ENCODE peak calls at places on chromosome 20, in six cellular contexts. One of them, this sample, is unnamed.

GRCh38 chr20:63556873-63557478 is 3.0 kb downstream of the FNDC11 start:
- DNase-seq in body of pancreas: no peak
- DNase-seq in psoas muscle: no peak
- DNase-seq in WTC11: no peak
- DNase-seq in GM06990: no peak
- DNase-seq in CD4-positive, alpha-beta T cell: no peak
- DNase-seq in this sample: no peak

GRCh38 chr20:31516651-31517050 is 2.4 kb downstream of the HM13 start:
- DNase-seq in WTC11: no peak
- DNase-seq in psoas muscle: no peak
- DNase-seq in body of pancreas: no peak
- DNase-seq in CD4-positive, alpha-beta T cell: no peak
- DNase-seq in GM06990: no peak
- DNase-seq in this sample: no peak

GRCh38 chr20:6767536-6768227 is at the start of gene BMP2:
- DNase-seq in GM06990: peak; percentile 41
- DNase-seq in psoas muscle: peak; percentile 60
- DNase-seq in CD4-positive, alpha-beta T cell: no peak
- DNase-seq in WTC11: peak; percentile 53
- DNase-seq in body of pancreas: peak; percentile 77
- DNase-seq in this sample: no peak

GRCh38 chr20:4444404-4444803 is 277.3 kb upstream of the PRND start:
- DNase-seq in psoas muscle: no peak
- DNase-seq in WTC11: no peak
- DNase-seq in GM06990: no peak
- DNase-seq in body of pancreas: no peak
- DNase-seq in CD4-positive, alpha-beta T cell: no peak
- DNase-seq in this sample: no peak

GRCh38 chr20:57629976-57630525 is 9.8 kb upstream of the ZBP1 start:
- DNase-seq in GM06990: no peak
- DNase-seq in psoas muscle: no peak
- DNase-seq in WTC11: no peak
- DNase-seq in body of pancreas: no peak
- DNase-seq in CD4-positive, alpha-beta T cell: no peak
- DNase-seq in this sample: no peak

GRCh38 chr20:50980071-50980681 is 21.6 kb downstream of the MOCS3 start:
- DNase-seq in psoas muscle: no peak
- DNase-seq in GM06990: no peak
- DNase-seq in WTC11: no peak
- DNase-seq in CD4-positive, alpha-beta T cell: no peak
- DNase-seq in body of pancreas: no peak
- DNase-seq in this sample: no peak

GRCh38 chr20:62875419-62876355 is 14.1 kb upstream of the TCFL5 start:
- DNase-seq in GM06990: no peak
- DNase-seq in CD4-positive, alpha-beta T cell: no peak
- DNase-seq in psoas muscle: peak; percentile 81
- DNase-seq in body of pancreas: peak; percentile 80
- DNase-seq in WTC11: peak; percentile 83
- DNase-seq in this sample: no peak

GRCh38 chr20:7722564-7722963 is 217.7 kb downstream of the HAO1 start:
- DNase-seq in body of pancreas: no peak
- DNase-seq in psoas muscle: no peak
- DNase-seq in CD4-positive, alpha-beta T cell: no peak
- DNase-seq in GM06990: no peak
- DNase-seq in WTC11: no peak
- DNase-seq in this sample: no peak

GRCh38 chr20:5078399-5078958 is 41.3 kb downstream of the PCNA start:
- DNase-seq in GM06990: peak; percentile 88
- DNase-seq in WTC11: no peak
- DNase-seq in CD4-positive, alpha-beta T cell: peak; percentile 72
- DNase-seq in psoas muscle: peak; percentile 43
- DNase-seq in body of pancreas: peak; percentile 36
- DNase-seq in this sample: peak; percentile 97

GRCh38 chr20:45391559-45391958 is 13.4 kb upstream of the TP53TG5 start:
- DNase-seq in WTC11: no peak
- DNase-seq in GM06990: no peak
- DNase-seq in body of pancreas: no peak
- DNase-seq in CD4-positive, alpha-beta T cell: no peak
- DNase-seq in psoas muscle: no peak
- DNase-seq in this sample: no peak

GRCh38 chr20:45390931-45391330 is 12.8 kb upstream of the TP53TG5 start:
- DNase-seq in WTC11: no peak
- DNase-seq in CD4-positive, alpha-beta T cell: no peak
- DNase-seq in body of pancreas: no peak
- DNase-seq in psoas muscle: no peak
- DNase-seq in GM06990: no peak
- DNase-seq in this sample: no peak

GRCh38 chr20:45395114-45395415 is 13.0 kb upstream of the DBNDD2 start:
- DNase-seq in GM06990: no peak
- DNase-seq in CD4-positive, alpha-beta T cell: no peak
- DNase-seq in WTC11: no peak
- DNase-seq in body of pancreas: no peak
- DNase-seq in psoas muscle: no peak
- DNase-seq in this sample: no peak

GRCh38 chr20:45394221-45395113 is 13.6 kb upstream of the DBNDD2 start:
- DNase-seq in body of pancreas: no peak
- DNase-seq in CD4-positive, alpha-beta T cell: no peak
- DNase-seq in psoas muscle: no peak
- DNase-seq in WTC11: no peak
- DNase-seq in GM06990: no peak
- DNase-seq in this sample: no peak

GRCh38 chr20:45392733-45393132 is 14.6 kb upstream of the TP53TG5 start:
- DNase-seq in body of pancreas: no peak
- DNase-seq in CD4-positive, alpha-beta T cell: no peak
- DNase-seq in WTC11: no peak
- DNase-seq in psoas muscle: no peak
- DNase-seq in GM06990: no peak
- DNase-seq in this sample: no peak
- TF ChIP-seq CTCF in body of pancreas: no peak
- TF ChIP-seq CTCF in CD4-positive, alpha-beta T cell: no peak
- TF ChIP-seq CTCF in WTC11: no peak
- TF ChIP-seq CTCF in psoas muscle: no peak
- TF ChIP-seq CTCF in GM06990: no peak
- TF ChIP-seq CTCF in this sample: no peak

DNA sequence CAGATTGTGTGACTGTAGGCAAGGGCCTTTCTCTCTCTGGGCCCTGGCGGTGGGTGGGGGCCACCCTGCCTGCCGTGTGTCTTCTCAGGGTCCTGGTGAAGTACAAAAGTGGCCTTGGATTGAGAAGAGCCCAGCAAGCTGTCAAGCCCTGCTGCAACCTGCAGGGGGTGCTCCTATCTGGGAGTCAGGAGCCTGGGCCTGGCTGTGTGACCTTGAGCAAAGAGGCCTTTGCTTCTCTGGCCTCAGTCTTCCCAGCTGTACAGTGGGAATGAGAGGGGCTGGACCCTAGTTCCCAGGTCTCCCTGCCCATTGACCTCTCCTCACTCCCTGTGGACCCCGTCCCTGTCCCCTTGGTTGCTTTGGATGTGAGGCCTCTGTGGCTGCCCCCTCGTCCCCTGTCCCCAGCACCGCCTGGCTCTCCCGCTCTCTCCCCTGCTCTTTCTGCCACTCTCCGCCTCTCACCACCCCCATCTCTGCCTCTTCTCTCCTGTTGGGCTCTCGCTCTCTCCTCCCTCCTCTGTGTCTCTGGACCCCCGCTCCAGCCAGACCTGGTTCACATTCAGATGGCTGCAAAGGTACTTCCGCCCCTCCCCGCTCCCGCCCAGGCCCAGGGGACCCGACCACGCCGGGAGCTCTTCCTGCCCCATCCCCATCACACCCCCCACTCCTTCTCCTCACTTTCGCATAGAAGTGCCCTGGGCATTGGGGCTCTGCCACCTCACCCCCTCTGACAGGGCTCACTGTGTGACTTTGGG is 46.7 kb downstream of the SRC start:
- DNase-seq in body of pancreas: no peak
- DNase-seq in psoas muscle: peak; percentile 8
- DNase-seq in WTC11: peak; percentile 50
- DNase-seq in GM06990: no peak
- DNase-seq in CD4-positive, alpha-beta T cell: no peak
- DNase-seq in this sample: no peak
- TF ChIP-seq CTCF in body of pancreas: no peak
- TF ChIP-seq CTCF in psoas muscle: no peak
- TF ChIP-seq CTCF in WTC11: peak; percentile 23
- TF ChIP-seq CTCF in GM06990: peak; percentile 57
- TF ChIP-seq CTCF in CD4-positive, alpha-beta T cell: no peak
- TF ChIP-seq CTCF in this sample: peak; percentile 60

GRCh38 chr20:20439602-20440001 is 71.7 kb downstream of the INSM1 start:
- DNase-seq in psoas muscle: no peak
- DNase-seq in CD4-positive, alpha-beta T cell: no peak
- DNase-seq in WTC11: no peak
- DNase-seq in body of pancreas: no peak
- DNase-seq in GM06990: no peak
- DNase-seq in this sample: no peak

GRCh38 chr20:20432618-20433286 is 64.8 kb downstream of the INSM1 start:
- DNase-seq in CD4-positive, alpha-beta T cell: no peak
- DNase-seq in GM06990: no peak
- DNase-seq in body of pancreas: no peak
- DNase-seq in WTC11: no peak
- DNase-seq in psoas muscle: no peak
- DNase-seq in this sample: no peak

GRCh38 chr20:20437314-20437713 is 69.4 kb downstream of the INSM1 start:
- DNase-seq in body of pancreas: no peak
- DNase-seq in psoas muscle: no peak
- DNase-seq in GM06990: no peak
- DNase-seq in CD4-positive, alpha-beta T cell: no peak
- DNase-seq in WTC11: no peak
- DNase-seq in this sample: no peak

GRCh38 chr20:20436689-20437088 is 68.8 kb downstream of the INSM1 start:
- DNase-seq in GM06990: no peak
- DNase-seq in CD4-positive, alpha-beta T cell: no peak
- DNase-seq in psoas muscle: no peak
- DNase-seq in WTC11: no peak
- DNase-seq in body of pancreas: no peak
- DNase-seq in this sample: no peak

GRCh38 chr20:20435453-20435852 is 67.5 kb downstream of the INSM1 start:
- DNase-seq in body of pancreas: no peak
- DNase-seq in GM06990: no peak
- DNase-seq in WTC11: no peak
- DNase-seq in psoas muscle: no peak
- DNase-seq in CD4-positive, alpha-beta T cell: no peak
- DNase-seq in this sample: no peak
- TF ChIP-seq CTCF in body of pancreas: no peak
- TF ChIP-seq CTCF in GM06990: no peak
- TF ChIP-seq CTCF in WTC11: no peak
- TF ChIP-seq CTCF in psoas muscle: no peak
- TF ChIP-seq CTCF in CD4-positive, alpha-beta T cell: no peak
- TF ChIP-seq CTCF in this sample: peak; percentile 2

DNA sequence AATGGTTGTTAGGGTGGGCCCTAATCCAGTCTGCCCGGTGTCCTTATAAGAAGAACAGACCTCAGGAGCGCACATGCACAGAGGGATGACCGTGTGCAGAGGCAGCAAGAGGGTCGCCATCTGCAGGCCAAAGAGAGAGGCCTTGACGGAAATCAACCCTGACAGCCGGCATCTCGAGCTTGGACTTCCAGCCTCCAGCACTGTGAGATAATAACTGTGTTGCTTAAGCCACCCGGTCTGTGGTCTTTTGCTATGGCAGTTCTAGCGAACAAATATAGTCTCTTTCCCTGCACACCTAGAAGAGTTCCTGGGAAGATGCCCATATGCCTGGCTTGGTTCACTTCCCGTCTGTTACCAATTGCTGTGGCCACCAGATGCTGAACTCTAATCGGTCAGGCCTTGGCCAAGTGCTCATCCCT is 35.3 kb upstream of the PTGIS start:
- DNase-seq in WTC11: peak; percentile 47
- DNase-seq in CD4-positive, alpha-beta T cell: no peak
- DNase-seq in body of pancreas: peak; percentile 37
- DNase-seq in GM06990: no peak
- DNase-seq in psoas muscle: peak; percentile 38
- DNase-seq in this sample: no peak
- TF ChIP-seq CTCF in WTC11: no peak
- TF ChIP-seq CTCF in CD4-positive, alpha-beta T cell: no peak
- TF ChIP-seq CTCF in body of pancreas: peak; percentile 12
- TF ChIP-seq CTCF in GM06990: peak; percentile 25
- TF ChIP-seq CTCF in psoas muscle: peak; percentile 15
- TF ChIP-seq CTCF in this sample: peak; percentile 21

GRCh38 chr20:52425253-52425652 is 233.7 kb upstream of the ZFP64 start:
- DNase-seq in psoas muscle: no peak
- DNase-seq in GM06990: no peak
- DNase-seq in WTC11: no peak
- DNase-seq in CD4-positive, alpha-beta T cell: no peak
- DNase-seq in body of pancreas: no peak
- DNase-seq in this sample: no peak
- TF ChIP-seq CTCF in psoas muscle: no peak
- TF ChIP-seq CTCF in GM06990: no peak
- TF ChIP-seq CTCF in WTC11: no peak
- TF ChIP-seq CTCF in CD4-positive, alpha-beta T cell: no peak
- TF ChIP-seq CTCF in body of pancreas: no peak
- TF ChIP-seq CTCF in this sample: no peak

DNA sequence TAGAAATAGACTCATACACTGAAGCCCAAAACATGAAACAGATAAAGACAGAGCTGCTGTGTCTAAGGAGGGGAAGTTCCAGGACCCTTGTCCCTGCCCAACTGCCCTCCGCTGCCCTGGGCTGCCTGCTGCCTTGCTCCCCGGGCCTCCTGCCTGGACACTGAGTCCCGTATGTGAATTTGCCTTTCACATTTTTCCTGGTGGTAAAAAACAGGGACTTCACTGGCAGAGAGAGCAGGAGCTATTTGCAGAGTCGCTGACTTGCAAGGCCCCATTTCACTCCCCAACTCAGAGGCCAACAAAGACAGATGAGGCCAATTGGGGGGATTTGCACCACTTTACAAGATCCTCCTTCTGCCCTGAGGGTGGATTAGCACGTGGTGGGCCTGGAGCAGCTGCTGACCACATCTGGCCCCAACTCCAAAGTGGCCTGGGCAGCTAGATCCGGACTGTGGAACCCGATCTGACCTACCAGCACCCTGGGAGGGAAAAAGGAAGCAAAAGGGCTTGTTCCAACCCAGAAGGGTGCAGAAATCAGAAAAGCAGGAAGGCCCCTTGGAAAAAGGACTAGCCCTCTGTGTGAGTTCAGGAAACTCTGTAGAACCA is 61.4 kb downstream of the NOL4L start:
- DNase-seq in body of pancreas: no peak
- DNase-seq in psoas muscle: no peak
- DNase-seq in WTC11: no peak
- DNase-seq in CD4-positive, alpha-beta T cell: no peak
- DNase-seq in GM06990: no peak
- DNase-seq in this sample: no peak
- TF ChIP-seq CTCF in body of pancreas: no peak
- TF ChIP-seq CTCF in psoas muscle: no peak
- TF ChIP-seq CTCF in WTC11: no peak
- TF ChIP-seq CTCF in CD4-positive, alpha-beta T cell: no peak
- TF ChIP-seq CTCF in GM06990: no peak
- TF ChIP-seq CTCF in this sample: no peak

DNA sequence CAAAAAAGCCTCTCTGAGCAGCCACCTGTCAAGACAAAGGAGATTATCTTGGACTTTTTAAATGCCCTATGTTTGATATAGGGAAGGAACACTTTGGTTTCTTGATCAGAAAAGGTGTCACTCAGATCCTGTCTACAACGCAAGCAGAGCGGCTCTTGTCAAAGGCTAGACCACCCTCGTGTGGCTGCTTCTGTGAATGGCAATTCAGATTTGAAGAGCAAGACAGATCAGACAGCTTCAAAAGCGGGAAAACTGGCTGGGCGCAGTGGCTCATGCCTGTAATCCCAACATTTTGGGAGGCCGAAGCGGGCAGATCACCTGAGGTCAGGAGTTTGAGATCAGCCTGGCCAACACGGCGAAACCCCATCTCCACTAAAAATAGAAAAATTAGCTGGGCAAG is 10.1 kb upstream of the NXT1 start:
- DNase-seq in WTC11: peak; percentile 74
- DNase-seq in body of pancreas: peak; percentile 66
- DNase-seq in CD4-positive, alpha-beta T cell: no peak
- DNase-seq in GM06990: no peak
- DNase-seq in psoas muscle: peak; percentile 43
- DNase-seq in this sample: no peak
- TF ChIP-seq CTCF in WTC11: peak; percentile 21
- TF ChIP-seq CTCF in body of pancreas: peak; percentile 55
- TF ChIP-seq CTCF in CD4-positive, alpha-beta T cell: no peak
- TF ChIP-seq CTCF in GM06990: peak; percentile 50
- TF ChIP-seq CTCF in psoas muscle: peak; percentile 74
- TF ChIP-seq CTCF in this sample: peak; percentile 42

GRCh38 chr20:46559685-46560440 is 9.4 kb upstream of the OCSTAMP start:
- DNase-seq in body of pancreas: no peak
- DNase-seq in WTC11: no peak
- DNase-seq in GM06990: no peak
- DNase-seq in psoas muscle: no peak
- DNase-seq in CD4-positive, alpha-beta T cell: no peak
- DNase-seq in this sample: no peak
- TF ChIP-seq CTCF in body of pancreas: peak; percentile 26
- TF ChIP-seq CTCF in WTC11: no peak
- TF ChIP-seq CTCF in GM06990: no peak
- TF ChIP-seq CTCF in psoas muscle: no peak
- TF ChIP-seq CTCF in CD4-positive, alpha-beta T cell: no peak
- TF ChIP-seq CTCF in this sample: no peak

This sample was measured in GM12864.